ENCODE peak calls at places on chromosomes 7 and 10, in four cellular contexts. One of them, this sample, is unnamed. For H3K4me1, the result is how much of the 10 kb centered on the place peaks cover.

GRCh38 chr10:92845926-92846325 is 2.4 kb upstream of the EXOC6 start:
- DNase-seq in colonic mucosa: no peak
- DNase-seq in HCT116: no peak
- DNase-seq in A549: no peak
- DNase-seq in this sample: no peak

GRCh38 chr10:52774182-52774581 is 1.6 kb upstream of the MBL2 start:
- DNase-seq in colonic mucosa: no peak
- DNase-seq in HCT116: no peak
- DNase-seq in A549: no peak
- DNase-seq in this sample: no peak

GRCh38 chr7:98178321-98178720 is 32.9 kb upstream of the BHLHA15 start:
- DNase-seq in colonic mucosa: no peak
- DNase-seq in HCT116: no peak
- DNase-seq in A549: no peak
- DNase-seq in this sample: no peak

GRCh38 chr7:54409917-54410316 is 132.3 kb upstream of the VSTM2A start:
- DNase-seq in colonic mucosa: no peak
- DNase-seq in HCT116: no peak
- DNase-seq in A549: no peak
- DNase-seq in this sample: no peak

GRCh38 chr10:44883581-44884331 is 27.4 kb upstream of the TMEM72 start:
- DNase-seq in colonic mucosa: no peak
- DNase-seq in HCT116: no peak
- DNase-seq in A549: no peak
- DNase-seq in this sample: no peak

GRCh38 chr7:145605963-145606362 is 510.6 kb upstream of the CNTNAP2 start:
- DNase-seq in colonic mucosa: no peak
- DNase-seq in HCT116: no peak
- DNase-seq in A549: no peak
- DNase-seq in this sample: no peak

GRCh38 chr10:85642082-85642420 is 724.5 kb downstream of the GRID1 start:
- DNase-seq in colonic mucosa: no peak
- DNase-seq in HCT116: no peak
- DNase-seq in A549: no peak
- DNase-seq in this sample: no peak

GRCh38 chr10:73876971-73877370 is 2.6 kb upstream of the CAMK2G start:
- DNase-seq in colonic mucosa: no peak
- DNase-seq in HCT116: no peak
- DNase-seq in A549: no peak
- DNase-seq in this sample: no peak

GRCh38 chr10:128435811-128436210 is 309.6 kb upstream of the MKI67 start:
- DNase-seq in colonic mucosa: no peak
- DNase-seq in HCT116: no peak
- DNase-seq in A549: no peak
- DNase-seq in this sample: no peak

GRCh38 chr7:128352138-128352537 is 8.4 kb upstream of the RBM28 start:
- DNase-seq in colonic mucosa: no peak
- DNase-seq in HCT116: no peak
- DNase-seq in A549: no peak
- DNase-seq in this sample: peak

GRCh38 chr10:97234403-97234802 is 48.6 kb upstream of the SLIT1 start:
- DNase-seq in colonic mucosa: no peak
- DNase-seq in HCT116: peak
- DNase-seq in A549: peak
- DNase-seq in this sample: peak

GRCh38 chr7:114343949-114344708 is 70.5 kb upstream of the FOXP2 start:
- DNase-seq in colonic mucosa: no peak
- DNase-seq in HCT116: no peak
- DNase-seq in A549: no peak
- DNase-seq in this sample: no peak

GRCh38 chr7:45157286-45157652 is 322 bp upstream of the RAMP3 start:
- DNase-seq in colonic mucosa: no peak
- DNase-seq in HCT116: no peak
- DNase-seq in A549: no peak
- DNase-seq in this sample: no peak

GRCh38 chr7:139619367-139619657 is 95.8 kb downstream of the CLEC2L start:
- DNase-seq in colonic mucosa: no peak
- DNase-seq in HCT116: no peak
- DNase-seq in A549: no peak
- DNase-seq in this sample: no peak

DNA sequence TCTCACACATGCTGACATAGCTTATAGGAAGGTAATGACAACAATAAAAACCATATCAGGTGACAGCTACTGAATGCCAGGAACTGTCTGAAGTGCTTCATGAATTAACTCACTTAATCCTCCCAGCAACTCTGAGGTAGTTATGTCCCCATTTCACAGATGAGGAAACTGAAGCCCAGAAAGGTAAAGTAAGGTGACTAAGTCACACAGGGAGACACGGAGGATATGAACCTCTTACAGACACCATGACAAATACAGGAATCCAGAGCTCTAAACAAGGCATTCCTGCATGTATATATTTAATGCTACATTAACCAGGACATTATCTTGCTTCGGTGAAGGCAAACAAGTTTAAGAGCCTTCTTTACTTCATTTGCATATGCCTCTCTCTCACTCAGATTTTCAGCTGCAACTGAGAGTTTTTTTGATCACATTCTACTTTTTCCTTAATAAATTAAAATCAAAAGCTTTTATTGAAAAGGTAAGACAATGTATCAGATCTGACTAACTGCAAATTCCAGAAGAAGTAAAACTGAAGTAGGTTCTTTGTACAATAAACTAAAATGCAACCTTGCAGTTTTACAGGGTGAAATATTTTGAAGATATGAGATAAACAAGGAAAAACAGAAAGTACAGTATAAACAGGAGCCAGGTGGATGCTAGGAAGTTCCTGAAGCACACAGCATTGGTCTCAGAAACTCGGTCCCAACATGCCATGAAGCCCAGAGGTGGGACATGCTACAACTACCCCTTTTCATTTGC is 79.5 kb downstream of the SGMS1 start:
- DNase-seq in colonic mucosa: no peak
- DNase-seq in HCT116: no peak
- DNase-seq in A549: no peak
- DNase-seq in this sample: no peak
- H3K4me1 ChIP-seq in colonic mucosa: under half
- H3K4me1 ChIP-seq in HCT116: under half
- H3K4me1 ChIP-seq in A549: under half
- H3K4me1 ChIP-seq in this sample: half or more

GRCh38 chr7:142528608-142529408 is 220.5 kb upstream of the PRSS1 start:
- DNase-seq in colonic mucosa: no peak
- DNase-seq in HCT116: no peak
- DNase-seq in A549: no peak
- DNase-seq in this sample: no peak
- H3K4me3 ChIP-seq in colonic mucosa: no peak
- H3K4me3 ChIP-seq in HCT116: no peak
- H3K4me3 ChIP-seq in A549: no peak
- H3K4me3 ChIP-seq in this sample: no peak

DNA sequence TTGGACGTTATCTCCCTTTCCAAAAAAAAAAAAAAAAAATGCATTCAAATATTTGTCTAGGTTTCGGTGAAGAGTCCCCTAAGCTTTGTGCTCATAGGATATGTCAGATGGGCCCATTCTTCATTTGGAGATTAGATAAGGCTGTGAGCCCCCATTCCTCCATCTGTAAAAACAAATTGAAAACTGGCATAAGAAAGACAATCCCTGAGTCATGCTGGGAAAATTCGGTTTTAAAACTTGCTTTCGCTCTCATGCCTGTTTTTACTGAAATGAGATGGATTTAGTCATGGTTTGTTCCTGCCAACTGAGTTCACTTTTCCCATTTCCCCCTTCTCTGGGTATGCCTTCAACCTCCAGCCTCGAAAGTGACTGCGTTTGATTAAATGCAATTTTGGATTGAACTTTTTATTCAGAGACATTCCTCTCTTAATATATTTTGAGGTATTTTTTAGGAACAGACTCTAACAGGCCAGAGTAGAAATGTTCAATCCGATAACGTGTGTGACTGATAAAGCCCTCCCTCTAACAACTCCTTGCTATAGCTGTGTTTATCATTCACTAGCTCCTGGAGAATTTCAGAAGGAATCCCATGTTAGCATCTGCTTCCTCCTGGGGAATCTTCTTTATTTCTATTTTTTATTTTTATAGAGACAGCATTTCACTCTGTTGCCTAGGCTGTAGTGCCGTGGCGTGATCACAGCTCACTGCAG is 190.9 kb upstream of the LYZL2 start:
- DNase-seq in colonic mucosa: no peak
- DNase-seq in HCT116: no peak
- DNase-seq in A549: no peak
- DNase-seq in this sample: no peak
- H3K27ac ChIP-seq in colonic mucosa: no peak
- H3K27ac ChIP-seq in HCT116: no peak
- H3K27ac ChIP-seq in A549: no peak
- H3K27ac ChIP-seq in this sample: no peak

DNA sequence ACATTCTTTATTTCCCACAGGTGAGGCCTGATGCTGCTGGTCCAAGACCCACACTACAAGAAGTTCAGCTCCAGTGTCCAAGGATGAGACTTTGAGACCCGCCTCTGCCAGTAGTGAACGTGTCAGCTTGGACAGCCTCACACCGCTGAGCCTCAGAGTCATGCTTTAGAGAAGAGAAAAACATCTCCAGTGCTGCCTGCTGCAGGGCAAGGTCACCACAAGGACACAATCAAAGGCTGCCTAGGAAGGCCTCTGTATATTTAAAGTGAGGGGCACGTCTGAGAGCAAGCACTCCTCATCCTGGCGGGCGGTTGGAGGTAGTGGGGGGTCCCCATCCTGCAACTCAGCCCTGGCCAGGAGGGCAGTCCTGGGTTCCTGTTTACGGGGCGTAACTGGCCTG is 19.3 kb downstream of the FGFR2 start:
- DNase-seq in colonic mucosa: no peak
- DNase-seq in HCT116: no peak
- DNase-seq in A549: no peak
- DNase-seq in this sample: no peak
- H3K4me1 ChIP-seq in colonic mucosa: under half
- H3K4me1 ChIP-seq in HCT116: under half
- H3K4me1 ChIP-seq in A549: under half
- H3K4me1 ChIP-seq in this sample: under half

GRCh38 chr10:27745380-27745718 is 270 bp downstream of the MKX start:
- DNase-seq in colonic mucosa: no peak
- DNase-seq in HCT116: no peak
- DNase-seq in A549: no peak
- DNase-seq in this sample: no peak
- H3K4me3 ChIP-seq in colonic mucosa: peak
- H3K4me3 ChIP-seq in HCT116: no peak
- H3K4me3 ChIP-seq in A549: peak
- H3K4me3 ChIP-seq in this sample: no peak

GRCh38 chr10:5293691-5294550 is 70.8 kb upstream of the UCN3 start:
- DNase-seq in colonic mucosa: peak
- DNase-seq in HCT116: peak
- DNase-seq in A549: peak
- DNase-seq in this sample: peak
- H3K27ac ChIP-seq in colonic mucosa: peak
- H3K27ac ChIP-seq in HCT116: no peak
- H3K27ac ChIP-seq in A549: peak
- H3K27ac ChIP-seq in this sample: peak

DNA sequence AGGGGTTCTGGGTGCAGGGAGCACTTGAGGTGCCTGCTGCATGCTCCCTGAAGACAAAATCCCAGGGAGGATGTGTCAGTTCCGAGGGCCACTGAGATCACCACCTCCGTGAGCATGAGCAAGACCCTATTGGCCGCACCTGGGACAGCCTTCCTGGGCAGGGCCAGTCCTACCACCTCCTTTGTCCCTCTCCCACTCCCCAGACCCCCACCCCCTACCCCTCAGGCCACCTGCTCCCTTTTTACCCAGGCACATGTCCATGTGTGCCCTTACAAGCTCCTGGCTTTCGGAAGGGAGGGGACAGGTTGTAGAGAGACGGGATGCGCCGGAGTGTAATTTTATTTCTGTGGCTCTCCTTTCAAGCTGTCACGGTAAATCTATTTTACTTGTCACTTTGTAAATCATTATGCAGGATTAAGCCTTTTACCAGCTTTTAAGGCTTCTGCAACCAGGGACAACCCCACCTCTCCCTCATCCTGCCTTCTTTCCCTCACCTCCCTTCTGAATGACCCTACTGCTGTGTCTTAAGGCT is 20.9 kb downstream of the ZMIZ1 start:
- DNase-seq in colonic mucosa: no peak
- DNase-seq in HCT116: no peak
- DNase-seq in A549: no peak
- DNase-seq in this sample: no peak
- H3K4me1 ChIP-seq in colonic mucosa: under half
- H3K4me1 ChIP-seq in HCT116: under half
- H3K4me1 ChIP-seq in A549: half or more
- H3K4me1 ChIP-seq in this sample: under half